ENCODE peak calls at places on chromosome 21, in six cellular contexts. D is body of pancreas, Q is IMR-90, B is GM12878, I is ovary, K is sigmoid colon. U is an unnamed sample. For H3K4me1, the result is how much of the 10 kb centered on the place peaks cover.

GRCh38 chr21:45156459-45156858 is 82.1 kb downstream of the ADARB1 start:
- DNase-seq in Q (no peak), K (peak), I (no peak), D (no peak), B (no peak), U (no peak)

GRCh38 chr21:31801551-31802234 is 69.8 kb upstream of the SCAF4 start:
- DNase-seq in I (no peak), K (no peak), Q (no peak), B (no peak), D (no peak), U (no peak)

GRCh38 chr21:32335601-32336575 is 37.2 kb downstream of the MRAP start:
- DNase-seq in Q (peak), I (no peak), B (no peak), K (no peak), D (no peak), U (no peak)

GRCh38 chr21:44260791-44261190 is 906 bp downstream of the DNMT3L start:
- DNase-seq in B (no peak), D (no peak), Q (no peak), I (no peak), K (no peak), U (no peak)

GRCh38 chr21:21897275-21897883 is 899.2 kb downstream of the NCAM2 start:
- DNase-seq in Q (no peak), D (no peak), K (no peak), I (no peak), B (no peak), U (no peak)

GRCh38 chr21:29674343-29674742 is 265.5 kb downstream of the GRIK1 start:
- DNase-seq in I (no peak), Q (no peak), D (no peak), B (no peak), K (no peak), U (no peak)

GRCh38 chr21:44299085-44299457 is 782 bp upstream of the PFKL start:
- DNase-seq in K (no peak), I (no peak), B (no peak), D (no peak), Q (peak), U (no peak)

GRCh38 chr21:46069719-46070279 is 28.1 kb upstream of the COL6A2 start:
- DNase-seq in B (no peak), D (no peak), I (peak), Q (no peak), K (no peak), U (no peak)

GRCh38 chr21:33026878-33027400 is 1.2 kb downstream of the OLIG2 start:
- DNase-seq in D (no peak), Q (peak), I (no peak), K (peak), B (no peak), U (no peak)

GRCh38 chr21:32423320-32423719 is 10.8 kb downstream of the EVA1C start:
- DNase-seq in B (no peak), I (no peak), Q (peak), D (no peak), K (no peak), U (no peak)

GRCh38 chr21:45406801-45407628 is 2.0 kb downstream of the COL18A1 start:
- DNase-seq in B (no peak), K (peak), Q (no peak), D (no peak), I (peak), U (no peak)

GRCh38 chr21:22575165-22575584 is 1577.0 kb downstream of the NCAM2 start:
- DNase-seq in D (no peak), B (no peak), K (no peak), I (no peak), Q (no peak), U (no peak)

GRCh38 chr21:43986544-43987451 is 25.3 kb upstream of the TRAPPC10 start:
- DNase-seq in Q (no peak), K (no peak), I (no peak), B (no peak), D (no peak), U (no peak)

GRCh38 chr21:33132054-33132453 is 62.1 kb downstream of the OLIG1 start:
- DNase-seq in B (no peak), Q (no peak), D (no peak), K (no peak), I (no peak), U (no peak)

GRCh38 chr21:45364464-45365185 is 40.3 kb upstream of the COL18A1 start:
- DNase-seq in B (no peak), I (peak), D (peak), K (peak), Q (peak), U (peak)

GRCh38 chr21:28516996-28517592 is 475.6 kb downstream of the LTN1 start:
- DNase-seq in K (peak), B (peak), D (peak), Q (no peak), I (peak), U (peak)

GRCh38 chr21:28752131-28752530 is 240.5 kb downstream of the LTN1 start:
- DNase-seq in I (no peak), Q (no peak), K (no peak), B (no peak), D (no peak), U (no peak)

GRCh38 chr21:43829575-43830119 is 35.4 kb upstream of the AGPAT3 start:
- DNase-seq in D (no peak), B (no peak), K (no peak), Q (no peak), I (no peak), U (no peak)

GRCh38 chr21:44428281-44428942 is 26.9 kb upstream of the LRRC3 start:
- DNase-seq in D (peak), Q (no peak), B (no peak), K (peak), I (no peak), U (no peak)

GRCh38 chr21:43739648-43740435 is 20.9 kb downstream of the PDXK start:
- DNase-seq in I (peak), D (no peak), K (no peak), B (no peak), Q (no peak), U (no peak)

GRCh38 chr21:45091540-45092322 is 17.4 kb downstream of the ADARB1 start:
- DNase-seq in D (no peak), B (no peak), I (no peak), Q (peak), K (no peak), U (no peak)

GRCh38 chr21:28068455-28069358 is 924.0 kb downstream of the LTN1 start:
- DNase-seq in B (no peak), K (no peak), I (no peak), Q (no peak), D (no peak), U (no peak)

GRCh38 chr21:44722701-44723100 is 11.3 kb upstream of the TSPEAR start:
- DNase-seq in D (no peak), Q (no peak), I (no peak), K (no peak), B (no peak), U (no peak)

GRCh38 chr21:22743085-22743484 is 1744.9 kb downstream of the NCAM2 start:
- DNase-seq in Q (no peak), B (no peak), I (no peak), K (no peak), D (no peak), U (no peak)

GRCh38 chr21:45347048-45347711 is 57.8 kb upstream of the COL18A1 start:
- DNase-seq in B (no peak), D (no peak), I (peak), K (no peak), Q (no peak), U (no peak)

GRCh38 chr21:33318087-33318486 is 6.7 kb upstream of the IFNAR1 start:
- DNase-seq in B (no peak), K (no peak), D (no peak), Q (no peak), I (no peak), U (no peak)

GRCh38 chr21:45864436-45864835 is 117.1 kb upstream of the COL6A1 start:
- DNase-seq in D (no peak), K (no peak), Q (peak), I (no peak), B (no peak), U (no peak)

GRCh38 chr21:44526096-44526997 is 13.6 kb downstream of the KRTAP10-1 start:
- DNase-seq in K (peak), I (no peak), B (no peak), Q (no peak), D (no peak), U (no peak)

GRCh38 chr21:44366586-44367211 is 13.3 kb downstream of the TRPM2 start:
- DNase-seq in I (no peak), D (no peak), B (no peak), K (peak), Q (no peak), U (peak)

GRCh38 chr21:32611471-32611997 is 643 bp downstream of the CFAP298 start:
- DNase-seq in K (no peak), I (no peak), B (no peak), D (peak), Q (peak), U (no peak)

GRCh38 chr21:14080764-14081096 is 130.0 kb downstream of the LIPI start:
- DNase-seq in D (no peak), I (no peak), Q (no peak), B (no peak), K (peak), U (no peak)

GRCh38 chr21:20592482-20592881 is 405.7 kb upstream of the NCAM2 start:
- DNase-seq in D (no peak), I (no peak), B (no peak), Q (no peak), K (no peak), U (no peak)

GRCh38 chr21:29523646-29524045 is 224.9 kb downstream of the BACH1 start:
- DNase-seq in K (no peak), D (peak), I (no peak), Q (no peak), B (no peak), U (no peak)

GRCh38 chr21:16891821-16892220 is 621.0 kb upstream of the CXADR start:
- DNase-seq in D (no peak), K (no peak), B (no peak), I (no peak), Q (peak), U (no peak)

GRCh38 chr21:43808832-43809251 is 19.5 kb downstream of the RRP1 start:
- DNase-seq in Q (no peak), K (no peak), I (no peak), D (no peak), B (no peak), U (no peak)

GRCh38 chr21:44000360-44000759 is 11.7 kb upstream of the TRAPPC10 start:
- DNase-seq in D (no peak), K (no peak), B (no peak), I (no peak), Q (no peak), U (no peak)

GRCh38 chr21:15121655-15122120 is 56.9 kb upstream of the NRIP1 start:
- DNase-seq in Q (peak), B (no peak), D (peak), I (peak), K (no peak), U (no peak)

GRCh38 chr21:28338906-28339305 is 653.8 kb downstream of the LTN1 start:
- DNase-seq in B (no peak), D (no peak), K (no peak), Q (no peak), I (no peak), U (no peak)

GRCh38 chr21:23886828-23887708 is 1720.2 kb downstream of the MRPL39 start:
- DNase-seq in Q (no peak), K (no peak), B (no peak), I (no peak), D (no peak), U (no peak)
- TF ChIP-seq POLR2A in Q (no peak), K (no peak), B (no peak), I (no peak), D (no peak), U (no peak)

DNA sequence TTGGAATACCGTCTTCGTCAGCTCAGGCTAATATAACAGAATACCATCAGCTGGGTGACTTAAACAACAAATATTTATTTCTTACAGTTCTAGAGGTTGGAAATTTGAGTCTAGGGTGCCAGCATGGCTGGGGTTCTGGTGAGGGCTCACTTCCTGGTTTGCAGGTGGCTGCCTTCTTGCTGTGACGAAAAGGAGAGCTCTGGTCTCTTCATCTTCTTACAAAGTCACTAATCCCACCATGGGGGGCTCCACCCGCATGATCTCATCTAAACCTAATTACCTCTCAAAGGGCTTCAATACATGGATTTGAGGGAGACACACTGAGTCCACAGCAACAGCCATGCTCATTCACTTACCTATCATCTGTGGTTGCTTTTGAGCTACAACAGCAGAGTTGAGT is 78.3 kb downstream of the PSMG1 start:
- DNase-seq in I (no peak), Q (no peak), D (no peak), K (no peak), B (no peak), U (no peak)
- H3K27ac ChIP-seq in I (no peak), Q (peak), D (peak), K (peak), B (no peak), U (peak)

GRCh38 chr21:34815831-34816700 is 147.3 kb downstream of the CLIC6 start:
- DNase-seq in D (no peak), Q (peak), B (no peak), K (no peak), I (no peak), U (no peak)
- H3K4me1 ChIP-seq in D (under half), Q (half or more), B (under half), K (under half), I (under half), U (under half)

GRCh38 chr21:25637846-25638245 is 1.2 kb upstream of the JAM2 start:
- DNase-seq in D (no peak), B (no peak), K (no peak), I (no peak), Q (no peak), U (no peak)

GRCh38 chr21:25640671-25641292 is 1.7 kb downstream of the JAM2 start:
- DNase-seq in I (no peak), B (no peak), D (no peak), Q (no peak), K (no peak), U (no peak)

GRCh38 chr21:25638634-25639166 is 358 bp upstream of the JAM2 start:
- DNase-seq in B (peak), Q (peak), I (no peak), K (no peak), D (no peak), U (no peak)

GRCh38 chr21:25639167-25639921 is at the start of gene JAM2:
- DNase-seq in I (peak), B (no peak), D (peak), Q (peak), K (peak), U (peak)

GRCh38 chr21:25639922-25640670 is 1.0 kb downstream of the JAM2 start:
- DNase-seq in Q (no peak), K (peak), B (no peak), I (peak), D (no peak), U (peak)
- TF ChIP-seq POLR2A in Q (no peak), K (no peak), B (no peak), I (no peak), D (no peak), U (no peak)

GRCh38 chr21:42558368-42558767 is 44.7 kb downstream of the SLC37A1 start:
- DNase-seq in K (no peak), Q (no peak), I (no peak), B (no peak), D (no peak), U (no peak)
- H3K27ac ChIP-seq in K (no peak), Q (no peak), I (no peak), B (no peak), D (no peak), U (no peak)

GRCh38 chr21:26834181-26834945 is 10.8 kb downstream of the ADAMTS1 start:
- DNase-seq in Q (peak), B (no peak), K (no peak), D (no peak), I (no peak), U (no peak)

GRCh38 chr21:26835027-26835713 is 10.0 kb downstream of the ADAMTS1 start:
- DNase-seq in D (no peak), Q (peak), B (no peak), I (peak), K (peak), U (no peak)

GRCh38 chr21:26836546-26836945 is 8.7 kb downstream of the ADAMTS1 start:
- DNase-seq in Q (no peak), D (no peak), B (no peak), I (no peak), K (no peak), U (no peak)

GRCh38 chr21:26837539-26837938 is 7.7 kb downstream of the ADAMTS1 start:
- DNase-seq in D (no peak), I (no peak), K (no peak), B (no peak), Q (no peak), U (no peak)

GRCh38 chr21:26835714-26836265 is 9.4 kb downstream of the ADAMTS1 start:
- DNase-seq in D (no peak), I (no peak), K (no peak), B (no peak), Q (no peak), U (no peak)
- H3K4me1 ChIP-seq in D (under half), I (under half), K (under half), B (under half), Q (under half), U (under half)

GRCh38 chr21:42535602-42536171 is 22.0 kb downstream of the SLC37A1 start:
- DNase-seq in I (no peak), K (peak), B (peak), Q (no peak), D (no peak), U (no peak)
- TF ChIP-seq POLR2A in I (no peak), K (no peak), B (no peak), Q (no peak), D (no peak), U (no peak)

GRCh38 chr21:38850277-38850951 is 44.7 kb downstream of the ETS2 start:
- DNase-seq in Q (no peak), B (no peak), K (no peak), D (no peak), I (no peak), U (no peak)

GRCh38 chr21:38849776-38850175 is 44.0 kb downstream of the ETS2 start:
- DNase-seq in Q (no peak), K (no peak), B (no peak), D (no peak), I (no peak), U (no peak)

GRCh38 chr21:38852708-38853107 is 47.0 kb downstream of the ETS2 start:
- DNase-seq in D (no peak), Q (no peak), K (no peak), I (no peak), B (no peak), U (no peak)

GRCh38 chr21:38852278-38852677 is 46.5 kb downstream of the ETS2 start:
- DNase-seq in I (no peak), B (no peak), K (no peak), D (no peak), Q (no peak), U (no peak)

DNA sequence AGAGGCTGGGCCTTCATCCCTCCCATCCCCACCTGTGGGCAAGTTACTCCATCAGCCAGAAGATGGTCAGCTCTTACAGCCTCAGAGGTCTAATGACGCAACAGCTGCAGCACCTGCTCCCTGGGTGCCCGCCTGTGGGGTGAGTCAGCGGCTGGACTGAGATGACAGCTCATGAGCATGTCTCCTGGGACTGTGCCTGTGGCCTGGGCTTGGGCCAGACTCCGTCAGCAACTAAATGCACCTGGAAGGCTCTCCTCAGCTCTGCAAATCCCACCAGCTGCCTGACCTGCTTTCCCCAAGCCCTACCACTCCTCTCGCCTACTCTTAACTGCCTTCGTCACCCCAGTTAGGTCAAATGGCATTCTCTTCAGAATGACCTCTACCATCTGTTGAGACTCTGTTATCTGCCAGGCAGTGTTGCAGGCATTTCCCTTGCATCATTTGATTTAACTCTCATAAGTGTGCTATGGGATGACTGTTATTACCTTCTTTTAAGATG is 47.7 kb downstream of the ETS2 start:
- DNase-seq in Q (peak), I (no peak), B (no peak), D (peak), K (no peak), U (no peak)
- H3K27ac ChIP-seq in Q (no peak), I (no peak), B (no peak), D (no peak), K (no peak), U (no peak)

GRCh38 chr21:37077403-37077802 is 4.3 kb downstream of the TTC3 start:
- DNase-seq in D (no peak), B (no peak), I (no peak), Q (no peak), K (no peak), U (no peak)
- H3K4me1 ChIP-seq in D (under half), B (under half), I (under half), Q (under half), K (under half), U (under half)

DNA sequence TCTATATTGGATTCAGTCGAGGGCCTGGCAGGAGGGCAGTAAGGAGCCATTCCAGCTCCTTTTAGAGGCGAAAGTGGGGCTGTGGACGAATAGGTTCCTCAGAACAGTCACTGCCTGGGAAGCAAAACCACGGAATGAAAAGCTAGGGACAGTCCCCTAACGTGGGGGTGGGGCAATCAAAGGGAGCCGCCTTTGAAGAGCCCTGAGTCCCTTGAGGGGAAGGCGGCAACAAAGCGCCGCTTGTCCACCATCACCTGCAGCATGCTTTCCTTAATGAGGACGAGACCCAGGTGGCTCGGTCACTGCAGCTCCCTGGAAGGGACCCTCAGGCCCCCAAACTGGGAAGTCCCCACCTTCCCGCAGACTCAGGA is 184.7 kb downstream of the ETS2 start:
- DNase-seq in K (peak), I (no peak), D (no peak), Q (no peak), B (no peak), U (no peak)
- TF ChIP-seq POLR2A in K (no peak), I (no peak), D (no peak), Q (no peak), B (no peak), U (no peak)

U was measured in uterus.